ENCODE peak calls at places on chromosomes 12 and 14, in four cellular contexts. Q is HEK293T, W is NT2/D1, D is HepG2. V is an unnamed sample.
A peak's percentile ranks its signal among the peaks of the same experiment; 100 is the strongest.

GRCh38 chr14:57136669-57137068 is 132.0 kb downstream of the EXOC5 start:
- DNase-seq in Q (no peak), W (no peak), D (no peak), V (no peak)

GRCh38 chr12:53950441-53950781 is 4.3 kb upstream of the HOXC12 start:
- DNase-seq in D (no peak), W (no peak), Q (no peak), V (no peak)

GRCh38 chr12:94997726-94998125 is 5.8 kb downstream of the NDUFA12 start:
- DNase-seq in D (no peak), W (no peak), Q (no peak), V (no peak)

GRCh38 chr12:130952545-130952954 is 1.2 kb upstream of the ADGRD1 start:
- DNase-seq in W (no peak), Q (no peak), D (no peak), V (no peak)

GRCh38 chr12:98745578-98746391 is 100.7 kb downstream of the APAF1 start:
- DNase-seq in Q (no peak), W (no peak), D (no peak), V (no peak)

GRCh38 chr12:13171921-13172859 is 24.3 kb upstream of the EMP1 start:
- DNase-seq in D (no peak), W (no peak), Q (no peak), V (no peak)

GRCh38 chr14:91929700-91930099 is 17.8 kb downstream of the FBLN5 start:
- DNase-seq in Q (no peak), D (no peak), W (no peak), V (no peak)

GRCh38 chr12:24505366-24506025 is 443.4 kb downstream of the BCAT1 start:
- DNase-seq in Q (no peak), D (no peak), W (no peak), V (no peak)

GRCh38 chr14:103391048-103391447 is 5.8 kb downstream of the MARK3 start:
- DNase-seq in W (no peak), Q (no peak), D (peak; percentile 44), V (no peak)

GRCh38 chr12:93785262-93786010 is 108.3 kb downstream of the CRADD start:
- DNase-seq in Q (no peak), D (peak; percentile 63), W (peak; percentile 43), V (no peak)

GRCh38 chr12:113103756-113104450 is 31.7 kb downstream of the RASAL1 start:
- DNase-seq in W (peak; percentile 63), D (peak; percentile 27), Q (no peak), V (no peak)

GRCh38 chr14:22813145-22813544 is 2.1 kb downstream of the SLC7A7 start:
- DNase-seq in W (no peak), Q (no peak), D (no peak), V (no peak)

GRCh38 chr14:35925319-35925718 is 99.2 kb downstream of the BRMS1L start:
- DNase-seq in Q (no peak), D (no peak), W (no peak), V (no peak)

GRCh38 chr14:99725774-99726537 is 41.9 kb downstream of the CYP46A1 start:
- DNase-seq in D (no peak), Q (no peak), W (no peak), V (no peak)

GRCh38 chr12:26647091-26647490 is 185.9 kb downstream of the ITPR2 start:
- DNase-seq in W (no peak), D (no peak), Q (no peak), V (no peak)

GRCh38 chr14:101823511-101824120 is 62.1 kb downstream of the PPP2R5C start:
- DNase-seq in D (no peak), Q (no peak), W (no peak), V (peak; percentile 68)

GRCh38 chr12:105978276-105978675 is 160.5 kb downstream of the NUAK1 start:
- DNase-seq in Q (no peak), D (no peak), W (no peak), V (no peak)
- TF ChIP-seq SUZ12 in Q (no peak), D (no peak), W (no peak), V (no peak)

GRCh38 chr12:49537709-49538601 is 875 bp upstream of the KCNH3 start:
- DNase-seq in Q (no peak), D (no peak), W (no peak), V (no peak)
- TF ChIP-seq SUZ12 in Q (no peak), D (no peak), W (peak; percentile 75), V (peak; percentile 95)

DNA sequence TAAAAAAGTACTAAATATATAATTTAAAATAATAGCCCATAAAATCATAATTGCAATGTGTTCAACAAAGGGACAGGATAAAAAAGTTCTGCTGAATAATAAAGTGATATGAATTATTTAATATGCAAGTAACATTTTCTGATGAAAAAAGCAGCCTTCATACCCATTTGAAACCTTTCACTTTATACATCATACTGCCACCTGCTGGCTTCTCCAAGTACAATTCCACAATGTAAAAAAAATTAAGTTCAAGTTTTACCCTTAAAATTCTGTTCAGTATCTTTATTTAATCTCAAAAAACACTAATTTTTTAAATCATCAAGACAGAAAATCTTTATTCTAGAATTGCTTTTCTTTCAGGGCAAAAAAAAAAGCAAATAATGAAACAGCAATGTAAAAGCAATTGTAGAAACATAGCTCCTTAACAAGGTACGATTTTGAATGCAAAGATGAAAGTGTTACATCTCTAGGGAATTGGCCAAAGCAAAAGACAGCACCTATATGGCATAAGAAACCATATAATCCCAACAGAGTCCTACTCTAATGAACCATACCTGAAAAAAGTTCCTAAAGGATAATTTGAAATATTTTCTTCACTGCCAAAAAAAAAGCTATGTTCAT is 15.0 kb downstream of the MDM1 start:
- DNase-seq in Q (peak; percentile 17), D (peak; percentile 35), W (peak; percentile 23), V (no peak)
- TF ChIP-seq SUZ12 in Q (no peak), D (no peak), W (no peak), V (no peak)

GRCh38 chr14:104937694-104938365 is 13.2 kb downstream of the PLD4 start:
- DNase-seq in D (no peak), Q (no peak), W (no peak), V (no peak)
- TF ChIP-seq SUZ12 in D (no peak), Q (no peak), W (no peak), V (no peak)

GRCh38 chr12:18723752-18724151 is 14.1 kb downstream of the PLCZ1 start:
- DNase-seq in D (no peak), W (no peak), Q (no peak), V (no peak)
- TF ChIP-seq SUZ12 in D (no peak), W (no peak), Q (no peak), V (no peak)

DNA sequence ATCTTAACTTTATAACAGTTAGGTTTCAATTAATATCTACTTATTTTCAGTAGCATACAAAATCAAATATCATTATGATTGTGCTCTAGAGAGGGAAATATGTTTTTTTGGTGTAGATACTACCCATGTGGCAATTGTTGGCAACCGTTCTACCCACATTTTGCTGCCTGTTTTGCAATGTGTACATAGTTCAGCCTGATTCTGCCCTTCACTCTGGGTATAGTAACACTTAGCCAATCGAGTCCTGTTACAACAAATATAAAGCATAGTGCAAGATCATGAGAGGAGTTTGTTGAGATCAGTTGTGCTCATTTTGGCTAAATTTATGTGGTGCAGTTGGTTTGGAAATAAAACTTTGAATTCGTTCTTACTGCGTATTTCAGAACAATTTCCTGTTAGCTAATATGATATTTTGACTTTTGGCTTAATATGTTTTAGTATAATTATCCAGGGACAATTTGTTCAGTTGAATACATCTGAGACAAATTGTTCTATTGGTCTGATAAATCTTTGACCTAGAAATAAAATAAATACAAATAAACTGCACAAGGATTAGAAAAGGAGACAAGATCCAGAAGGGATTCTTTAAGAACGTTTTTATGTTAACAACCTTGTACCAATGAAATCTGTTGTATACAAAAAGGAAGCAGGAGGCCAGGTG is 76.9 kb downstream of the ATF7IP start:
- DNase-seq in Q (no peak), W (no peak), D (no peak), V (no peak)
- TF ChIP-seq SUZ12 in Q (no peak), W (no peak), D (no peak), V (no peak)

DNA sequence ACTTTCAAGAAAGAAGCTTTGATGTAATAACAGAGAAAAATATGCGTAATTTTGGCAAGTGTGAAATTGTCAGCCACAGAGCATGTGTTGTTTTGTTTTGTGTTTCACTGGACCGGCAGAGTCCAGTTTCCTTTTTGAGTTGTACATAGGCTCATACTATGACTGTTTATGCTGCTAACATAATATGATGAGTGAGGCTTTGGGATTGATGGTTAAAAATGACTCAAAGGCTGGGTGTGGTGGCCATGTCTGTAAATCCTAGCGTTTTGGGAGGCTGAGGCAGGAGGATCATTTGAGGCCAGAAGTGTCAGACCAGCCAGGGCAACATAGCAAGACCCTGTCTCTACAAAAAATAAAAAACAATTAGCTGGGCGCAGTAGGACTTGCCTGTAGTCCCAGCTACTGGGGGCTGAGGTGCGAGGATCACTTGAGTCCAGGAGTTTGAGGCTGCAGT is 487.9 kb downstream of the PCNX1 start:
- DNase-seq in Q (no peak), D (no peak), W (no peak), V (no peak)
- TF ChIP-seq SUZ12 in Q (no peak), D (no peak), W (no peak), V (no peak)